ENCODE peak calls at places on chromosomes 7 and 10, in seven cellular contexts. B, X, W, P, N, V and T are unnamed samples.

GRCh38 chr10:63720072-63720537 is 198.9 kb downstream of the REEP3 start:
- DNase-seq in P (peak), V (no peak), X (no peak), N (no peak), W (no peak), B (no peak), T (no peak)

GRCh38 chr10:70753841-70754621 is 31.1 kb downstream of the TBATA start:
- DNase-seq in V (peak), W (peak), B (no peak), X (no peak), P (no peak), N (no peak), T (no peak)

GRCh38 chr10:5888843-5889623 is 660 bp downstream of the ANKRD16 start:
- DNase-seq in V (peak), N (no peak), X (peak), W (peak), B (peak), P (no peak), T (peak)

GRCh38 chr10:132397036-132397541 is at the start of gene PWWP2B:
- DNase-seq in P (no peak), X (peak), W (peak), B (peak), V (peak), N (no peak), T (no peak)

GRCh38 chr10:104907509-104907908 is 266.4 kb downstream of the SORCS3 start:
- DNase-seq in P (no peak), V (no peak), B (no peak), X (no peak), W (no peak), N (no peak), T (no peak)

GRCh38 chr7:36719233-36719632 is 5.1 kb downstream of the AOAH start:
- DNase-seq in V (no peak), B (no peak), P (no peak), N (no peak), W (no peak), X (no peak), T (no peak)

GRCh38 chr7:134300988-134301387 is 15.7 kb downstream of the SLC35B4 start:
- DNase-seq in W (no peak), N (no peak), P (no peak), V (no peak), B (no peak), X (no peak), T (no peak)

GRCh38 chr10:117162093-117163021 is 24.3 kb upstream of the VAX1 start:
- DNase-seq in P (no peak), B (no peak), N (no peak), W (no peak), X (no peak), V (no peak), T (no peak)

GRCh38 chr7:157543791-157544190 is 207.0 kb downstream of the DNAJB6 start:
- DNase-seq in N (no peak), V (peak), B (no peak), X (no peak), W (no peak), P (no peak), T (no peak)

GRCh38 chr10:7084255-7085005 is 326.4 kb downstream of the SFMBT2 start:
- DNase-seq in P (no peak), W (no peak), V (no peak), N (no peak), X (no peak), B (no peak), T (no peak)

GRCh38 chr10:4429538-4429937 is 396.5 kb upstream of the AKR1E2 start:
- DNase-seq in V (peak), N (no peak), B (no peak), P (no peak), W (no peak), X (peak), T (no peak)

GRCh38 chr7:70812511-70812910 is 319.4 kb upstream of the GALNT17 start:
- DNase-seq in V (no peak), P (no peak), X (no peak), B (no peak), N (no peak), W (no peak), T (no peak)

GRCh38 chr7:130486114-130486962 is 5.5 kb upstream of the MEST start:
- DNase-seq in P (no peak), N (peak), X (no peak), V (peak), B (peak), W (peak), T (peak)

GRCh38 chr7:94289071-94289470 is 105.6 kb upstream of the COL1A2 start:
- DNase-seq in W (no peak), V (no peak), N (no peak), B (peak), X (peak), P (peak), T (no peak)

GRCh38 chr7:39407139-39407538 is 159.1 kb upstream of the YAE1 start:
- DNase-seq in N (no peak), B (no peak), W (no peak), V (no peak), P (no peak), X (no peak), T (no peak)

GRCh38 chr10:62471718-62472117 is 97.5 kb downstream of the ZNF365 start:
- DNase-seq in V (no peak), X (no peak), P (no peak), B (no peak), N (no peak), W (no peak), T (no peak)

GRCh38 chr10:28939352-28940157 is 262.2 kb downstream of the BAMBI start:
- DNase-seq in V (peak), X (peak), B (no peak), W (peak), P (peak), N (peak), T (no peak)

GRCh38 chr10:61779950-61780659 is 117.4 kb downstream of the CABCOCO1 start:
- DNase-seq in P (peak), N (no peak), W (peak), V (peak), B (no peak), X (peak), T (no peak)

GRCh38 chr7:130481898-130482297 is 10.0 kb upstream of the MEST start:
- DNase-seq in W (no peak), V (no peak), X (no peak), P (no peak), B (no peak), N (no peak), T (no peak)

GRCh38 chr7:12237007-12237406 is 25.9 kb downstream of the TMEM106B start:
- DNase-seq in B (no peak), X (no peak), N (no peak), P (no peak), W (no peak), V (no peak), T (no peak)

GRCh38 chr7:20238754-20239324 is 21.7 kb upstream of the MACC1 start:
- DNase-seq in N (no peak), B (no peak), X (no peak), W (no peak), P (no peak), V (peak), T (no peak)

GRCh38 chr7:98214811-98215321 is 3.6 kb downstream of the BHLHA15 start:
- DNase-seq in N (peak), X (no peak), W (peak), V (peak), B (no peak), P (no peak), T (no peak)

GRCh38 chr7:29917583-29917982 is 72.0 kb downstream of the SCRN1 start:
- DNase-seq in V (no peak), W (no peak), P (no peak), N (no peak), X (no peak), B (no peak), T (no peak)

GRCh38 chr10:22320591-22321155 is at the start of gene BMI1:
- DNase-seq in B (peak), W (peak), X (peak), V (peak), N (peak), P (peak), T (peak)

GRCh38 chr10:126245501-126245900 is 142.8 kb downstream of the ADAM12 start:
- DNase-seq in N (no peak), P (no peak), V (no peak), B (no peak), W (no peak), X (no peak), T (no peak)

GRCh38 chr7:97004931-97005763 is at the start of gene DLX6:
- DNase-seq in X (peak), V (peak), P (no peak), N (no peak), B (no peak), W (peak), T (peak)

GRCh38 chr7:123675092-123675473 is 19.4 kb downstream of the LMOD2 start:
- DNase-seq in B (no peak), N (no peak), P (no peak), W (no peak), X (no peak), V (no peak), T (no peak)

GRCh38 chr10:129774736-129775401 is 189.2 kb downstream of the EBF3 start:
- DNase-seq in V (no peak), N (no peak), W (peak), X (peak), P (no peak), B (no peak), T (no peak)

GRCh38 chr7:74633451-74633921 is 24.0 kb upstream of the GTF2I start:
- DNase-seq in V (peak), W (no peak), N (no peak), X (no peak), P (no peak), B (no peak), T (no peak)
- H3K27ac ChIP-seq in V (no peak), W (no peak), N (peak), X (no peak), P (no peak), B (no peak), T (no peak)

GRCh38 chr10:110634527-110635209 is 9.5 kb upstream of the RBM20 start:
- DNase-seq in X (no peak), B (no peak), N (no peak), V (peak), P (no peak), W (no peak), T (no peak)
- H3K27ac ChIP-seq in X (no peak), B (no peak), N (no peak), V (no peak), P (no peak), W (no peak), T (no peak)

DNA sequence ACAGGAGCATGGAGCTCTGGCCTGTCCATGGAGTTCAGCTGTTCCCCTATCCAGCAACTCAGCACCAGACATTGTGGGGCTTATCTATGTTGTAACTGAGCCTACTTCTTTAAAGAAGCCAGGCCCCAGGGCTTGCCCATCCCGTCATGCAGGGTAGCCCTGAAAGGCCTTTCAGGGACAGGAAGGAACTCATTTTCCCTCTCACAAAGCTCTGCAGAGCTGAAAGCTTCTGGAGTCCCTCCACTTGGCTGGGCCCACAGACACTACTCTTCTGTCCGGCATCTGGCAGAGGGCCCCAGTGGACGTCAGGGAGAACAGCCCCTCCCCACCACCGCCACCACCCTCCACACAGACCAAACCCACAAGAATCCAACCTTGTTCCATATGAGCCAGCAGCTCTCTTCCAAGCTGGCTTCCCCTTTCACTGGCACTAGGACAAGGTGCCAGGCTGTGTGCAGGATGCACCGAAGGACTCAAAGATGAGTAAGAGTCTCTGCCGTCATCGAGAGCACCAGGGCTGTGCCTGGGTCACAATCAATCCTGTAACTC is 33.1 kb downstream of the DENND2A start:
- DNase-seq in V (peak), N (no peak), B (peak), P (no peak), X (peak), W (peak), T (peak)
- H3K27ac ChIP-seq in V (peak), N (peak), B (peak), P (no peak), X (peak), W (no peak), T (no peak)

GRCh38 chr10:75395955-75396860 is 5.4 kb downstream of the ZNF503 start:
- DNase-seq in X (peak), W (peak), N (no peak), P (no peak), B (no peak), V (peak), T (no peak)

GRCh38 chr10:75397571-75397921 is 4.0 kb downstream of the ZNF503 start:
- DNase-seq in V (peak), P (no peak), W (peak), X (peak), N (no peak), B (no peak), T (no peak)

GRCh38 chr10:75398238-75398629 is 3.3 kb downstream of the ZNF503 start:
- DNase-seq in N (no peak), V (no peak), P (no peak), B (no peak), X (no peak), W (no peak), T (no peak)

GRCh38 chr10:75395171-75395954 is 6.2 kb downstream of the ZNF503 start:
- DNase-seq in P (no peak), W (peak), X (peak), V (peak), N (no peak), B (no peak), T (no peak)

GRCh38 chr10:75396861-75397570 is 4.5 kb downstream of the ZNF503 start:
- DNase-seq in N (no peak), V (peak), P (no peak), B (no peak), X (peak), W (peak), T (no peak)
- H3K27ac ChIP-seq in N (peak), V (peak), P (no peak), B (no peak), X (peak), W (peak), T (peak)

GRCh38 chr10:20688797-20689544 is 208.1 kb downstream of the NEBL start:
- DNase-seq in V (no peak), X (no peak), N (no peak), W (no peak), B (no peak), P (no peak), T (no peak)
- H3K27ac ChIP-seq in V (no peak), X (no peak), N (no peak), W (no peak), B (no peak), P (no peak), T (no peak)

GRCh38 chr10:103733002-103733419 is 122.4 kb downstream of the SH3PXD2A start:
- DNase-seq in B (no peak), X (no peak), W (no peak), N (no peak), P (no peak), V (no peak), T (no peak)
- H3K27ac ChIP-seq in B (no peak), X (no peak), W (no peak), N (no peak), P (no peak), V (no peak), T (no peak)